ENCODE peak calls at places on chromosomes 5 and 9, in nine cellular contexts. S is cortex of kidney, R is occipital lobe, V is neuronal stem cell, X is mesenteric fat pad, C is ovary, A is EL, K is neural crest cell, N is hippocampal formation. E is an unnamed sample.

GRCh38 chr5:59473611-59474010 is 419.9 kb downstream of the PDE4D start:
- DNase-seq in A (no peak), S (no peak), N (no peak), V (no peak), K (no peak), X (no peak), R (no peak), C (no peak), E (no peak)

GRCh38 chr9:72442212-72442607 is 77.2 kb upstream of the ZFAND5 start:
- DNase-seq in A (peak; percentile 90), S (no peak), R (no peak), K (no peak), V (no peak), C (no peak), X (no peak), N (no peak), E (peak; percentile 56)

GRCh38 chr5:179126506-179126991 is 66.4 kb downstream of the ZNF354C start:
- DNase-seq in N (no peak), V (no peak), R (no peak), C (peak; percentile 17), X (peak; percentile 88), A (no peak), S (no peak), K (no peak), E (no peak)

GRCh38 chr5:76820491-76820890 is 1.7 kb downstream of the F2RL1 start:
- DNase-seq in C (no peak), R (no peak), K (no peak), V (no peak), A (no peak), N (no peak), S (no peak), X (no peak), E (no peak)

GRCh38 chr9:419571-420156 is 205.0 kb downstream of the DOCK8 start:
- DNase-seq in R (no peak), V (no peak), C (no peak), A (peak; percentile 24), N (no peak), K (no peak), S (no peak), X (no peak), E (no peak)

GRCh38 chr5:135830384-135831275 is 3.8 kb upstream of the SLC25A48 start:
- DNase-seq in A (no peak), X (no peak), R (no peak), N (no peak), C (no peak), V (no peak), K (no peak), S (no peak), E (no peak)

GRCh38 chr5:1515311-1515920 is 8.3 kb downstream of the LPCAT1 start:
- DNase-seq in N (no peak), R (no peak), A (no peak), K (no peak), C (peak; percentile 19), V (no peak), S (no peak), X (peak; percentile 78), E (no peak)

GRCh38 chr5:37776826-37777225 is 63.0 kb downstream of the GDNF start:
- DNase-seq in N (no peak), R (no peak), V (no peak), S (no peak), X (no peak), K (no peak), A (peak; percentile 83), C (no peak), E (no peak)

GRCh38 chr9:78866228-78867132 is 569.6 kb downstream of the PSAT1 start:
- DNase-seq in K (no peak), V (no peak), A (peak; percentile 97), X (no peak), S (no peak), N (peak; percentile 4), C (no peak), R (no peak), E (peak; percentile 59)

GRCh38 chr9:69758001-69758730 is 1.6 kb downstream of the PTAR1 start:
- DNase-seq in S (no peak), N (no peak), K (no peak), C (no peak), V (no peak), R (no peak), A (peak; percentile 25), X (no peak), E (no peak)

GRCh38 chr5:57768771-57769170 is 286.2 kb upstream of the ACTBL2 start:
- DNase-seq in A (no peak), C (no peak), V (no peak), X (no peak), N (no peak), R (no peak), K (no peak), S (no peak), E (no peak)

GRCh38 chr5:80668016-80668969 is 13.5 kb upstream of the DHFR start:
- DNase-seq in X (no peak), A (no peak), V (no peak), K (no peak), N (no peak), C (no peak), R (peak; percentile 10), S (no peak), E (no peak)

GRCh38 chr9:128124873-128125574 is 2.5 kb downstream of the PTGES2 start:
- DNase-seq in V (peak; percentile 56), N (peak; percentile 19), R (peak; percentile 36), A (peak; percentile 60), K (peak; percentile 64), S (no peak), C (peak; percentile 78), X (no peak), E (peak; percentile 15)

GRCh38 chr9:130448771-130449170 is 4.0 kb downstream of the ASS1 start:
- DNase-seq in N (no peak), X (no peak), A (no peak), K (no peak), S (no peak), C (no peak), R (no peak), V (no peak), E (no peak)

GRCh38 chr5:1831677-1832313 is 30.6 kb downstream of the NDUFS6 start:
- DNase-seq in R (no peak), V (no peak), S (no peak), C (no peak), K (no peak), X (peak; percentile 77), A (no peak), N (no peak), E (no peak)

GRCh38 chr5:168472329-168472728 is 13.9 kb upstream of the RARS1 start:
- DNase-seq in V (no peak), K (no peak), S (no peak), R (no peak), A (peak; percentile 95), N (no peak), X (no peak), C (no peak), E (peak; percentile 86)

GRCh38 chr9:130995399-130995941 is 13.5 kb upstream of the LAMC3 start:
- DNase-seq in S (no peak), N (no peak), R (no peak), C (no peak), A (peak; percentile 67), K (no peak), V (no peak), X (no peak), E (no peak)

GRCh38 chr9:110337727-110338522 is at the start of gene TXNDC8:
- DNase-seq in S (no peak), A (peak; percentile 49), N (no peak), R (no peak), X (no peak), V (no peak), C (no peak), K (no peak), E (peak; percentile 13)

E was measured in AG04450.